ENCODE peak calls at places on chromosomes 12 and 14, in nine cellular contexts. A is spleen, S is cardiac fibroblast, K is coronary artery, N is uterus, B is BJ, P is tibial artery, W is natural killer cell, Q is lower leg skin. C is an unnamed sample.

GRCh38 chr14:104515059-104515810 is 64.3 kb upstream of the C14orf180 start:
- DNase-seq in A (no peak), S (no peak), K (no peak), N (no peak), B (no peak), P (no peak), W (no peak), Q (no peak), C (no peak)

GRCh38 chr12:106741247-106741646 is 33.2 kb upstream of the RIC8B start:
- DNase-seq in A (no peak), S (no peak), K (no peak), N (no peak), B (no peak), P (no peak), W (no peak), Q (no peak), C (no peak)

GRCh38 chr12:102652645-102653313 is 172.4 kb upstream of the IGF1 start:
- DNase-seq in A (no peak), S (no peak), K (no peak), N (no peak), B (no peak), P (no peak), W (no peak), Q (no peak), C (no peak)

GRCh38 chr12:91786490-91787272 is 359.0 kb downstream of the BTG1 start:
- DNase-seq in A (no peak), S (no peak), K (no peak), N (no peak), B (no peak), P (no peak), W (no peak), Q (no peak), C (no peak)

GRCh38 chr12:92624236-92624635 is 78.6 kb upstream of the PLEKHG7 start:
- DNase-seq in A (no peak), S (peak; percentile 85), K (no peak), N (no peak), B (no peak), P (no peak), W (no peak), Q (no peak), C (no peak)

GRCh38 chr12:89366676-89367364 is 14.5 kb upstream of the DUSP6 start:
- DNase-seq in A (no peak), S (no peak), K (no peak), N (no peak), B (no peak), P (no peak), W (no peak), Q (no peak), C (no peak)

GRCh38 chr12:8145754-8146415 is 10.9 kb upstream of the ZNF705A start:
- DNase-seq in A (no peak), S (peak; percentile 81), K (peak; percentile 92), N (peak; percentile 24), B (peak; percentile 72), P (peak; percentile 95), W (no peak), Q (peak; percentile 43), C (no peak)

GRCh38 chr12:6829532-6830220 is 1.5 kb downstream of the P3H3 start:
- DNase-seq in A (no peak), S (no peak), K (no peak), N (no peak), B (no peak), P (no peak), W (no peak), Q (no peak), C (no peak)

GRCh38 chr14:83071888-83072501 is 1538.3 kb upstream of the SEL1L start:
- DNase-seq in A (no peak), S (peak; percentile 17), K (no peak), N (no peak), B (no peak), P (no peak), W (no peak), Q (no peak), C (no peak)

GRCh38 chr14:42884100-42884499 is 1277.4 kb downstream of the LRFN5 start:
- DNase-seq in A (no peak), S (peak; percentile 84), K (no peak), N (no peak), B (no peak), P (no peak), W (no peak), Q (no peak), C (no peak)

GRCh38 chr14:101666264-101666663 is 95.2 kb upstream of the PPP2R5C start:
- DNase-seq in A (no peak), S (no peak), K (no peak), N (no peak), B (no peak), P (no peak), W (no peak), Q (no peak), C (no peak)

GRCh38 chr14:101669629-101670028 is 91.9 kb upstream of the PPP2R5C start:
- DNase-seq in A (no peak), S (no peak), K (no peak), N (no peak), B (no peak), P (no peak), W (no peak), Q (no peak), C (no peak)

DNA sequence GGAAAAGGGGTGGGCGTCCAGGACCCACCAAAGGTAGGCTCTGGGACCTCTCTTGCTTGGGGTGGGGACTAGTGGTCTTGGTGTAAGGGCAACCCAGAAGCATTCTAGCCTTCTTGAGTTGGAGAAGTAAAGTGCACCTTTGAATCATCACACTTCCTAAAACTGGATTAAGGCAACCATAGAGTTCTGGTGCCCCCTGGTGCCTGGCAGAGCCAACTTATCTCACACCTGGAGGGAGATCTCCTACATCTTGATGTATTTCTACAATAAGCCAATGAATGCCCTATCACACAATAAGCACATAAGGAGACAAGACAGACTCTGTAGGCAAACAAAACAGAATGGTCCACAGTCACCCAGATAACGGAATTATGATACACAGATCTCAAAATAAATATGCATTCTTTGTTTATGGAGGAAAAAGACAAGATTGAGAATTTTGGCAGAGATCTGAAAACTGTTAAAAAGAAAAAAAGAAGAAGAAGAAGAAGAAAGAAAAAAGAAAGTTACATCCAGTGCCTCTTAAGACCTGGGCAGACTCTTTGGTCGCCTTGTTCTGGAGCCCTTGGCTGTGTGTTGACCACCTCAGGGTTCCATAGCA is 95.9 kb upstream of the PPP2R5C start:
- DNase-seq in A (no peak), S (peak; percentile 53), K (no peak), N (no peak), B (no peak), P (no peak), W (no peak), Q (no peak), C (no peak)
- TF ChIP-seq CTCF in A (peak; percentile 40), S (peak; percentile 49), K (peak; percentile 15), N (peak; percentile 23), B (peak; percentile 51), P (no peak), W (no peak), Q (no peak), C (no peak)

DNA sequence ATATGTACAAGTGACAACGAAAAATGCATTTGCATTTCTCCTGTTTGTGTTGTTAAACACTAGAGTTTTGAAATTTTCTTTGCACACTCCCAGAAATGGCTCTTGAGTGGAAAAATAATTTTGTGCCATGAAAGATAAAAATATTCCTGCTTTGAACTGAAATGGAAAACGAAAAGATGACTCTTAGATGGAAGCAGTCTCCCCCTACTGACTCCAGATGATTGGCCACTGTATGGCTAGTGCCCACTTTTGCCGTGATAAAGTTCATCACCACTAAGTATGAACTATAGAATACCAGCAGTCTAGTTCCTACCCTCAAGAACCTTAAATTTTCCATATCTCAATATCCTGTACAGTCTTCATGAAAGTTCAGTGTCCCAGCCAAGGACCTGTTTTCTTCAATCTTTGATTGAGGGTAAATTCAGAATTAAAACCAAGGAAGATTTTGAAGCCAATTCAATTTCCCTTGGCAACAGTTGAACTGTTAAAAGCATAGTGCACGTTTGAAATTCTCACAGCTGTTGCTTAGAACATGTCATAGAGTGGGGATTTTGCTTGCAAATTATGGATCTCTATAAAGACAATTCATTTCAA is 1.6 kb upstream of the PPP2R5E start:
- DNase-seq in A (no peak), S (peak; percentile 51), K (no peak), N (no peak), B (no peak), P (no peak), W (no peak), Q (no peak), C (no peak)
- TF ChIP-seq CTCF in A (peak; percentile 25), S (peak; percentile 57), K (no peak), N (peak; percentile 39), B (peak; percentile 64), P (peak; percentile 37), W (no peak), Q (no peak), C (no peak)

DNA sequence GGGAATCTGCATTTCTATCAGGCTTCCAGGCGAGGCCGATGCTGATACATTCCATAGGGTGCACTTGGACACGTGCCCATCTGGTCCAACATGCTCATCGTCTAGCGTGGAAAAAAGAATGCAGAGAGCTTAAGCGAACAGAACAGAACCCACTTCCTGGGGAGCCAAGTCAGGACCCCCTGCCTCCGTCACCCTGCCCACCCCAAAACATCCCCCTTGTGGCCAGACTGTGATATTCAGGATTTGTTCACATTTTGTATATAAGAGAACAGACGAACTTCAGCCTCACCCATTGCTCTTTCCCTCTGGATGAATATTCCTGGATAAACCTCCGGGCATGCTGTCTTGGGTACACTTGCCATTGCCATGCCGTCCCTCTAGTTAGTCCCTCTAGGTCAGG is 4.3 kb upstream of the PIWIL1 start:
- DNase-seq in A (no peak), S (no peak), K (no peak), N (no peak), B (no peak), P (no peak), W (no peak), Q (no peak), C (no peak)
- TF ChIP-seq CTCF in A (no peak), S (no peak), K (no peak), N (no peak), B (no peak), P (no peak), W (no peak), Q (no peak), C (no peak)

DNA sequence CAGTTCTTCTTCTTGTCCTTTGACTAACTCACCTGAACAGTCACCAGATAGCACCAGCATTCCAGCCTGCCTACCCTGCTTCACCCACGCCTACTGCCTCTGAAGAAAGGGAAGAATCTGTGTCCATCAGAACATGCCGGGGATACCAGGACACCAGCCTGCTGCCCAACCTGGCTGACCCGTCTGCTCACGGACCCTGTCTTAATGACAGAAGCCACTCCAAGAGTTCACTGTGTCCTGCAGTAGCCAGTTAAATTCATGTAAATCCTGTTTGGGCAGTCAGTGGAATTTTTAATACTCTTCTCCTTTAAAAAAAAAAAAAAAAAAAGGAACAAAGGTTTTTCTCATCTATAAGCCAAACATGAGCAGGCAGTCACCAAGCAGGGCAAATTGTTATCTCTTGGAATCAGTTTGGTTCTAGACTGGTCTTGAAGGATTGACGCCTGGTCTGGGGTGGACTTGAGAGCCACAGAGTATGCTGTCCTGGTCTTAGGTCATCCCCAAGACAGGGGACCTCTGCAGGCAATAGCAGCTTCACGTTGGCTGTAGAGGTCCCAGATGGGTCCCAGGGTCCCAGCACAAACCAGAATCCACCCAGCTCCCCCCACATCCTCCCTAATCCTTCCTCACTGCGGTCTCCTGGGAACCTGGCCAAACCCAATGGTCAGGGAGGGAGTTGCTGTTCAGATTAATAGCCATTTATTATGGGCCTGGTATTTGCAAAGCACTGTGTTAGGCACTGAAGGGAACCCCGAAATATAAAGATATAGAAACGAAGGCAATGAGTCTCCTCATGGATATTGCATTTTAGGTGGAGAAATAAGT is 181.1 kb upstream of the HIF1A start:
- DNase-seq in A (no peak), S (no peak), K (no peak), N (no peak), B (no peak), P (no peak), W (no peak), Q (no peak), C (no peak)
- TF ChIP-seq CTCF in A (no peak), S (no peak), K (no peak), N (no peak), B (no peak), P (no peak), W (no peak), Q (no peak), C (no peak)